ENCODE peak calls at places on chromosomes 7 and 10, in seven cellular contexts. One of them, this sample, is unnamed.

GRCh38 chr10:110818311-110819257 is 53.1 kb upstream of the PDCD4 start:
- DNase-seq in IMR-90: no peak
- DNase-seq in HCT116: no peak
- DNase-seq in cardiac muscle cell: no peak
- DNase-seq in CD8-positive, alpha-beta memory T cell: no peak
- DNase-seq in endothelial cell of umbilical vein: no peak
- DNase-seq in astrocyte: no peak
- DNase-seq in this sample: peak

GRCh38 chr7:1994931-1995330 is 237.8 kb downstream of the MAD1L1 start:
- DNase-seq in HCT116: no peak
- DNase-seq in cardiac muscle cell: no peak
- DNase-seq in astrocyte: no peak
- DNase-seq in endothelial cell of umbilical vein: no peak
- DNase-seq in IMR-90: no peak
- DNase-seq in CD8-positive, alpha-beta memory T cell: no peak
- DNase-seq in this sample: no peak

GRCh38 chr7:101373812-101374612 is 11.3 kb downstream of the COL26A1 start:
- DNase-seq in CD8-positive, alpha-beta memory T cell: no peak
- DNase-seq in cardiac muscle cell: no peak
- DNase-seq in IMR-90: no peak
- DNase-seq in HCT116: no peak
- DNase-seq in astrocyte: no peak
- DNase-seq in endothelial cell of umbilical vein: no peak
- DNase-seq in this sample: no peak

GRCh38 chr7:99837649-99838361 is 10.0 kb downstream of the CYP3A43 start:
- DNase-seq in IMR-90: no peak
- DNase-seq in CD8-positive, alpha-beta memory T cell: no peak
- DNase-seq in HCT116: no peak
- DNase-seq in astrocyte: no peak
- DNase-seq in cardiac muscle cell: no peak
- DNase-seq in endothelial cell of umbilical vein: no peak
- DNase-seq in this sample: no peak

GRCh38 chr10:4372601-4373000 is 453.4 kb upstream of the AKR1E2 start:
- DNase-seq in astrocyte: peak
- DNase-seq in cardiac muscle cell: no peak
- DNase-seq in HCT116: no peak
- DNase-seq in endothelial cell of umbilical vein: peak
- DNase-seq in IMR-90: peak
- DNase-seq in CD8-positive, alpha-beta memory T cell: no peak
- DNase-seq in this sample: no peak

GRCh38 chr10:482848-483247 is 206.6 kb downstream of the DIP2C start:
- DNase-seq in astrocyte: no peak
- DNase-seq in CD8-positive, alpha-beta memory T cell: no peak
- DNase-seq in HCT116: no peak
- DNase-seq in endothelial cell of umbilical vein: no peak
- DNase-seq in IMR-90: no peak
- DNase-seq in cardiac muscle cell: no peak
- DNase-seq in this sample: no peak

GRCh38 chr7:148697950-148698396 is 730 bp upstream of the CUL1 start:
- DNase-seq in CD8-positive, alpha-beta memory T cell: no peak
- DNase-seq in HCT116: no peak
- DNase-seq in astrocyte: no peak
- DNase-seq in endothelial cell of umbilical vein: no peak
- DNase-seq in cardiac muscle cell: no peak
- DNase-seq in IMR-90: peak
- DNase-seq in this sample: no peak

GRCh38 chr10:89082086-89082485 is 91.5 kb downstream of the FAS start:
- DNase-seq in HCT116: no peak
- DNase-seq in endothelial cell of umbilical vein: peak
- DNase-seq in cardiac muscle cell: no peak
- DNase-seq in CD8-positive, alpha-beta memory T cell: no peak
- DNase-seq in astrocyte: no peak
- DNase-seq in IMR-90: no peak
- DNase-seq in this sample: no peak

GRCh38 chr7:127948936-127949335 is 82.3 kb downstream of the LRRC4 start:
- DNase-seq in endothelial cell of umbilical vein: no peak
- DNase-seq in CD8-positive, alpha-beta memory T cell: no peak
- DNase-seq in IMR-90: peak
- DNase-seq in HCT116: no peak
- DNase-seq in astrocyte: peak
- DNase-seq in cardiac muscle cell: no peak
- DNase-seq in this sample: no peak

GRCh38 chr7:137508437-137509175 is 165.1 kb upstream of the PTN start:
- DNase-seq in endothelial cell of umbilical vein: peak
- DNase-seq in IMR-90: peak
- DNase-seq in astrocyte: peak
- DNase-seq in HCT116: no peak
- DNase-seq in CD8-positive, alpha-beta memory T cell: no peak
- DNase-seq in cardiac muscle cell: no peak
- DNase-seq in this sample: no peak

GRCh38 chr7:32158076-32158475 is 87.9 kb upstream of the PDE1C start:
- DNase-seq in CD8-positive, alpha-beta memory T cell: no peak
- DNase-seq in astrocyte: peak
- DNase-seq in IMR-90: no peak
- DNase-seq in endothelial cell of umbilical vein: peak
- DNase-seq in HCT116: no peak
- DNase-seq in cardiac muscle cell: peak
- DNase-seq in this sample: no peak
- H3K27ac ChIP-seq in CD8-positive, alpha-beta memory T cell: no peak
- H3K27ac ChIP-seq in astrocyte: no peak
- H3K27ac ChIP-seq in IMR-90: no peak
- H3K27ac ChIP-seq in endothelial cell of umbilical vein: peak
- H3K27ac ChIP-seq in HCT116: no peak
- H3K27ac ChIP-seq in cardiac muscle cell: no peak
- H3K27ac ChIP-seq in this sample: no peak

GRCh38 chr10:34713875-34714274 is 101.2 kb downstream of the PARD3 start:
- DNase-seq in endothelial cell of umbilical vein: no peak
- DNase-seq in cardiac muscle cell: no peak
- DNase-seq in IMR-90: peak
- DNase-seq in HCT116: no peak
- DNase-seq in CD8-positive, alpha-beta memory T cell: no peak
- DNase-seq in astrocyte: peak
- DNase-seq in this sample: no peak
- H3K27ac ChIP-seq in endothelial cell of umbilical vein: no peak
- H3K27ac ChIP-seq in cardiac muscle cell: no peak
- H3K27ac ChIP-seq in IMR-90: peak
- H3K27ac ChIP-seq in HCT116: no peak
- H3K27ac ChIP-seq in CD8-positive, alpha-beta memory T cell: no peak
- H3K27ac ChIP-seq in astrocyte: no peak
- H3K27ac ChIP-seq in this sample: no peak

DNA sequence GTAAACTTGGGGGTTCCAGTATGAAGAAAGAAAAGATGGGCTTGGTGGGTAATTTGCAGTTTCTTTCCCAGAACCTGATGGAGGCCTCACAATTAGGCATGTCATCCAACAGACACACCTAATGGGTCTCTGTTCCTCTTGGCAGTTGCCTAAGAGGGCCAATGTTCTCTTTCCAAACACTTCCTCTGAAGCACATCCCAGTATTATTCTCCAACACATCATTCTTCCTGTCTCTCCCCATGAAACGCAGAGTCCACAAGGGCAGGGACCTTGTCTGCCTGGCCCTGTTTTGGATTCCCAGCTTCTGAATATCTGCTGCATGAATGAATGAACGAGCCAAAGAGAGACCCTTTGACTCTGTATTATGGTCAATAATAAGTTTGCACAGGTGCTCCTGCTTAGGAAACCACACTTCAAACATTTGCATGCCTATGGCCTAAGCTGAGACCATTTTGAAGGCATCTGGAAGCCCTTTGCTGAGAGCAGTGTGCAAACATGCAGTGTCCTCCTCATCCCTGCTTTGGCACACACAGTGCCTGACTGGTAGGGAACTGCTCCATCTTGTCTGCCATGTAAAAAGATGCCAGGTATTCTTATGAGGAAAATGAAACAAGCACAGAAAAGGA is 100.9 kb upstream of the CHST15 start:
- DNase-seq in astrocyte: no peak
- DNase-seq in endothelial cell of umbilical vein: no peak
- DNase-seq in HCT116: no peak
- DNase-seq in CD8-positive, alpha-beta memory T cell: no peak
- DNase-seq in cardiac muscle cell: no peak
- DNase-seq in IMR-90: no peak
- DNase-seq in this sample: no peak
- H3K27ac ChIP-seq in astrocyte: no peak
- H3K27ac ChIP-seq in endothelial cell of umbilical vein: no peak
- H3K27ac ChIP-seq in HCT116: no peak
- H3K27ac ChIP-seq in CD8-positive, alpha-beta memory T cell: no peak
- H3K27ac ChIP-seq in cardiac muscle cell: no peak
- H3K27ac ChIP-seq in IMR-90: no peak
- H3K27ac ChIP-seq in this sample: no peak

GRCh38 chr7:116552616-116553015 is 27.8 kb downstream of the CAV1 start:
- DNase-seq in CD8-positive, alpha-beta memory T cell: no peak
- DNase-seq in astrocyte: no peak
- DNase-seq in endothelial cell of umbilical vein: peak
- DNase-seq in IMR-90: peak
- DNase-seq in cardiac muscle cell: no peak
- DNase-seq in HCT116: peak
- DNase-seq in this sample: no peak
- H3K27ac ChIP-seq in CD8-positive, alpha-beta memory T cell: no peak
- H3K27ac ChIP-seq in astrocyte: no peak
- H3K27ac ChIP-seq in endothelial cell of umbilical vein: no peak
- H3K27ac ChIP-seq in IMR-90: peak
- H3K27ac ChIP-seq in cardiac muscle cell: no peak
- H3K27ac ChIP-seq in HCT116: no peak
- H3K27ac ChIP-seq in this sample: peak

GRCh38 chr10:62093863-62094291 is 174.8 kb downstream of the RTKN2 start:
- DNase-seq in IMR-90: peak
- DNase-seq in astrocyte: peak
- DNase-seq in HCT116: no peak
- DNase-seq in endothelial cell of umbilical vein: peak
- DNase-seq in CD8-positive, alpha-beta memory T cell: no peak
- DNase-seq in cardiac muscle cell: no peak
- DNase-seq in this sample: no peak

GRCh38 chr10:62098278-62099121 is 170.1 kb downstream of the RTKN2 start:
- DNase-seq in HCT116: no peak
- DNase-seq in astrocyte: peak
- DNase-seq in CD8-positive, alpha-beta memory T cell: no peak
- DNase-seq in cardiac muscle cell: no peak
- DNase-seq in IMR-90: peak
- DNase-seq in endothelial cell of umbilical vein: no peak
- DNase-seq in this sample: no peak

GRCh38 chr10:62096534-62096933 is 172.1 kb downstream of the RTKN2 start:
- DNase-seq in endothelial cell of umbilical vein: no peak
- DNase-seq in HCT116: no peak
- DNase-seq in IMR-90: peak
- DNase-seq in astrocyte: no peak
- DNase-seq in cardiac muscle cell: no peak
- DNase-seq in CD8-positive, alpha-beta memory T cell: no peak
- DNase-seq in this sample: no peak

GRCh38 chr10:62092301-62092990 is 176.2 kb downstream of the RTKN2 start:
- DNase-seq in IMR-90: no peak
- DNase-seq in HCT116: no peak
- DNase-seq in astrocyte: no peak
- DNase-seq in cardiac muscle cell: no peak
- DNase-seq in endothelial cell of umbilical vein: no peak
- DNase-seq in CD8-positive, alpha-beta memory T cell: no peak
- DNase-seq in this sample: no peak

GRCh38 chr10:62095341-62096071 is 173.1 kb downstream of the RTKN2 start:
- DNase-seq in HCT116: no peak
- DNase-seq in astrocyte: peak
- DNase-seq in endothelial cell of umbilical vein: peak
- DNase-seq in cardiac muscle cell: no peak
- DNase-seq in CD8-positive, alpha-beta memory T cell: no peak
- DNase-seq in IMR-90: peak
- DNase-seq in this sample: no peak
- H3K27ac ChIP-seq in HCT116: no peak
- H3K27ac ChIP-seq in astrocyte: peak
- H3K27ac ChIP-seq in endothelial cell of umbilical vein: no peak
- H3K27ac ChIP-seq in cardiac muscle cell: no peak
- H3K27ac ChIP-seq in CD8-positive, alpha-beta memory T cell: no peak
- H3K27ac ChIP-seq in IMR-90: peak
- H3K27ac ChIP-seq in this sample: peak

DNA sequence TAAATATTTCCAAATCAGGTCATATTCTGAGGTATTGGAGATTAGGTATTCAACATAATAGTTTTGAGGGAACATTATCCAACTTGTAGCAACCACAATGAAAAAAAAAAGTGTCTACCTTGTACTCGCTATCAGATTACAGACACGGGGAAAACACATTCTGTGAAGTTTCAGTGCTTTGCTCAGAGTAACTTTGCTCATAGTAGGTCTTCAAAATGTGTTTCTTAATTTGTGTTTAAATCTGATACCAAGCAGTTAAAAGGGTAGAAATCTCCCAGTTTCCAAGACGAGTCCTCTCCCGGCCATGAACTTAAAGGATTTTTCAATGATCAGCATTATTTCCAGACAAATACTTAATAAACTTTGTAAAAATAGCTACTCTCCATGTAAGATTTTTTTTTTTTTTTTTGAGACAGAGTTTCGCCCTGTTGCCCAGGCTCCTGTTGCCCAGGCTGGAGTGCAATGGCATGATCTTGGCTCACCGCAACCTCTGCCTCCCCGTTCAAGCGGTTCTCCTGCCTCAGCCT is 39.2 kb downstream of the DDIT4 start:
- DNase-seq in endothelial cell of umbilical vein: no peak
- DNase-seq in astrocyte: no peak
- DNase-seq in cardiac muscle cell: no peak
- DNase-seq in HCT116: no peak
- DNase-seq in CD8-positive, alpha-beta memory T cell: no peak
- DNase-seq in IMR-90: no peak
- DNase-seq in this sample: no peak
- H3K27ac ChIP-seq in endothelial cell of umbilical vein: no peak
- H3K27ac ChIP-seq in astrocyte: no peak
- H3K27ac ChIP-seq in cardiac muscle cell: no peak
- H3K27ac ChIP-seq in HCT116: no peak
- H3K27ac ChIP-seq in CD8-positive, alpha-beta memory T cell: no peak
- H3K27ac ChIP-seq in IMR-90: no peak
- H3K27ac ChIP-seq in this sample: no peak

GRCh38 chr10:30968711-30969110 is 63.0 kb downstream of the ZNF438 start:
- DNase-seq in HCT116: no peak
- DNase-seq in IMR-90: no peak
- DNase-seq in endothelial cell of umbilical vein: no peak
- DNase-seq in astrocyte: no peak
- DNase-seq in cardiac muscle cell: no peak
- DNase-seq in CD8-positive, alpha-beta memory T cell: no peak
- DNase-seq in this sample: no peak
- H3K27ac ChIP-seq in HCT116: no peak
- H3K27ac ChIP-seq in IMR-90: no peak
- H3K27ac ChIP-seq in endothelial cell of umbilical vein: peak
- H3K27ac ChIP-seq in astrocyte: no peak
- H3K27ac ChIP-seq in cardiac muscle cell: no peak
- H3K27ac ChIP-seq in CD8-positive, alpha-beta memory T cell: no peak
- H3K27ac ChIP-seq in this sample: no peak

DNA sequence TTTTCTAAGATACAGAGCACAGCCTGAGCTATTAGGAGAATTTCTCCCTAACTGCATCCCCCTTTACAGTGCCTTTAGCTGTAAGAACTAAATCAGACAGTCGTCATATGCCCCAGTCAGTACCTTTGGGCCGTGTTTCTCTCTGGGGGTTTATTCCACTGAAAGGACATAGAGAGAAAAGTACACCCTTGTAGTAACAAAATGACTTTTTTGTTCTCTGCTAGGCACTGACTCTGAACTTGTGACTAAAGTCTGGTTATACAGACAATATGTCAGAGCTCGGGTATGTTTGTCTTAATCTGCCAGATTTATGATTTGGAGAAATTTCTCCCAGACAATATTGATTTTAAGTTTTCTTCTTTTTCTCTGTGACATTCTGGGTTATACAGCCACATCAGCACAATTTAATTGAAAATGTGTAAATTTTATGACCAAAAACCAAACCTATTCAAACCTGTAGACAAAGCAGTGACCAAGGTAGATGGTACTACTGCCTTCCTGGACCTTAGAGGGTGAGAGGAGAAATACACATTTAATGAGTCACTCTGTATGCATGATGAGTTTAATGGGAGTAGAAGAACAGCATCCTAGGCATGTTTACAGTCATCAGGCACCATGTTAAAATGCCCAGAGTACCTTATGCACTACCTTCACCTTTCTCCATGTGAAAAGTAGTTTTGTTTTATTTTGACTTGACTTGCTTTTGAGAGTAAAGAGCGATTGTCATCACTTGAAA is 156.1 kb upstream of the PLXDC2 start:
- DNase-seq in CD8-positive, alpha-beta memory T cell: no peak
- DNase-seq in endothelial cell of umbilical vein: no peak
- DNase-seq in cardiac muscle cell: no peak
- DNase-seq in astrocyte: peak
- DNase-seq in IMR-90: peak
- DNase-seq in HCT116: no peak
- DNase-seq in this sample: no peak
- H3K27ac ChIP-seq in CD8-positive, alpha-beta memory T cell: no peak
- H3K27ac ChIP-seq in endothelial cell of umbilical vein: no peak
- H3K27ac ChIP-seq in cardiac muscle cell: no peak
- H3K27ac ChIP-seq in astrocyte: peak
- H3K27ac ChIP-seq in IMR-90: no peak
- H3K27ac ChIP-seq in HCT116: no peak
- H3K27ac ChIP-seq in this sample: peak

This sample was measured in tibial artery.